ENCODE peak calls at places on chromosomes 12 and 14, in five cellular contexts. One of them, this sample, is unnamed.

GRCh38 chr12:2023365-2023764 is 19.1 kb upstream of the DCP1B start:
- DNase-seq in lower lobe of right lung: no peak
- DNase-seq in NCI-H345: no peak
- DNase-seq in RPMI7951: no peak
- DNase-seq in HTR-8/SVneo: no peak
- DNase-seq in this sample: no peak

GRCh38 chr12:71475280-71475679 is 35.7 kb downstream of the LGR5 start:
- DNase-seq in lower lobe of right lung: no peak
- DNase-seq in NCI-H345: peak
- DNase-seq in RPMI7951: no peak
- DNase-seq in HTR-8/SVneo: no peak
- DNase-seq in this sample: no peak

GRCh38 chr12:94643585-94643984 is 6.8 kb downstream of the TMCC3 start:
- DNase-seq in lower lobe of right lung: peak
- DNase-seq in NCI-H345: no peak
- DNase-seq in RPMI7951: no peak
- DNase-seq in HTR-8/SVneo: no peak
- DNase-seq in this sample: peak

GRCh38 chr12:112803620-112804279 is 12.2 kb downstream of the RPH3A start:
- DNase-seq in lower lobe of right lung: no peak
- DNase-seq in NCI-H345: no peak
- DNase-seq in RPMI7951: no peak
- DNase-seq in HTR-8/SVneo: no peak
- DNase-seq in this sample: no peak

GRCh38 chr12:22287776-22288621 is 46.5 kb downstream of the ST8SIA1 start:
- DNase-seq in lower lobe of right lung: no peak
- DNase-seq in NCI-H345: peak
- DNase-seq in RPMI7951: peak
- DNase-seq in HTR-8/SVneo: no peak
- DNase-seq in this sample: peak

GRCh38 chr12:124632510-124632909 is 65.1 kb upstream of the NCOR2 start:
- DNase-seq in lower lobe of right lung: no peak
- DNase-seq in NCI-H345: no peak
- DNase-seq in RPMI7951: no peak
- DNase-seq in HTR-8/SVneo: no peak
- DNase-seq in this sample: no peak

GRCh38 chr14:106210650-106211049 is 684.3 kb downstream of the TMEM121 start:
- DNase-seq in lower lobe of right lung: no peak
- DNase-seq in NCI-H345: no peak
- DNase-seq in RPMI7951: no peak
- DNase-seq in HTR-8/SVneo: no peak
- DNase-seq in this sample: no peak

GRCh38 chr14:97290977-97291376 is 493.8 kb downstream of the VRK1 start:
- DNase-seq in lower lobe of right lung: no peak
- DNase-seq in NCI-H345: no peak
- DNase-seq in RPMI7951: peak
- DNase-seq in HTR-8/SVneo: no peak
- DNase-seq in this sample: peak

GRCh38 chr14:88251650-88252049 is 71.4 kb downstream of the KCNK10 start:
- DNase-seq in lower lobe of right lung: no peak
- DNase-seq in NCI-H345: no peak
- DNase-seq in RPMI7951: no peak
- DNase-seq in HTR-8/SVneo: no peak
- DNase-seq in this sample: no peak

GRCh38 chr14:38116895-38117294 is 90.8 kb upstream of the SSTR1 start:
- DNase-seq in lower lobe of right lung: no peak
- DNase-seq in NCI-H345: no peak
- DNase-seq in RPMI7951: no peak
- DNase-seq in HTR-8/SVneo: no peak
- DNase-seq in this sample: no peak

GRCh38 chr14:33512201-33512600 is 438.7 kb downstream of the EGLN3 start:
- DNase-seq in lower lobe of right lung: no peak
- DNase-seq in NCI-H345: no peak
- DNase-seq in RPMI7951: peak
- DNase-seq in HTR-8/SVneo: peak
- DNase-seq in this sample: peak

This sample was measured in HT1080.